ENCODE peak calls at places on chromosomes 11 and 22, in nine cellular contexts. F is right lobe of liver, A is stomach, B is AG09309, E is OCI-LY7, J is ovary, V is mammary epithelial cell, U is fibroblast of lung, G is astrocyte. O is an unnamed sample.
A peak's percentile ranks its signal among the peaks of the same experiment; 100 is the strongest.

GRCh38 chr11:134559617-134559992 is 147.6 kb upstream of the B3GAT1 start:
- DNase-seq in J (no peak), U (no peak), E (no peak), V (no peak), A (no peak), F (no peak), B (no peak), G (no peak), O (no peak)

GRCh38 chr11:31798057-31799035 is 12.8 kb downstream of the PAX6 start:
- DNase-seq in F (no peak), E (no peak), A (no peak), G (no peak), J (no peak), B (no peak), V (no peak), U (no peak), O (no peak)

GRCh38 chr11:38791346-38791961 is 2193.4 kb upstream of the RAG2 start:
- DNase-seq in F (no peak), V (peak; percentile 39), E (peak; percentile 65), A (no peak), U (peak; percentile 80), G (peak; percentile 47), B (no peak), J (no peak), O (no peak)

GRCh38 chr22:44130076-44130711 is 50.5 kb upstream of the PARVG start:
- DNase-seq in V (no peak), B (no peak), A (no peak), F (no peak), U (no peak), G (no peak), J (no peak), E (no peak), O (no peak)

GRCh38 chr11:2149471-2150205 is 10.4 kb upstream of the IGF2 start:
- DNase-seq in B (no peak), J (no peak), V (no peak), U (no peak), E (no peak), G (no peak), F (no peak), A (no peak), O (no peak)

GRCh38 chr11:75582935-75583709 is 21.1 kb downstream of the SERPINH1 start:
- DNase-seq in A (peak; percentile 46), U (peak; percentile 70), J (peak; percentile 82), G (peak; percentile 60), V (no peak), E (peak; percentile 12), F (peak; percentile 54), B (no peak), O (peak; percentile 57)

GRCh38 chr11:67604815-67605214 is 1.9 kb upstream of the NDUFV1 start:
- DNase-seq in B (no peak), G (no peak), F (no peak), U (no peak), A (no peak), E (no peak), J (no peak), V (no peak), O (no peak)

GRCh38 chr11:65208785-65209710 is 27.3 kb downstream of the CAPN1 start:
- DNase-seq in U (no peak), V (no peak), E (no peak), B (no peak), F (no peak), J (no peak), A (peak; percentile 15), G (no peak), O (no peak)

GRCh38 chr11:65851811-65852507 is 6.0 kb downstream of the CFL1 start:
- DNase-seq in A (no peak), B (no peak), F (no peak), U (no peak), E (no peak), G (no peak), V (no peak), J (no peak), O (no peak)

GRCh38 chr11:103699216-103699615 is 337.2 kb upstream of the DDI1 start:
- DNase-seq in G (peak; percentile 6), V (no peak), B (no peak), J (no peak), E (no peak), A (no peak), U (no peak), F (no peak), O (no peak)

GRCh38 chr22:32904044-32904443 is 102.5 kb downstream of the TIMP3 start:
- DNase-seq in E (peak; percentile 35), B (no peak), U (peak; percentile 36), V (peak; percentile 39), A (no peak), G (peak; percentile 36), F (no peak), J (no peak), O (no peak)

GRCh38 chr11:69333149-69333710 is 39.3 kb downstream of the MYEOV start:
- DNase-seq in J (no peak), G (no peak), A (peak; percentile 3), U (no peak), V (no peak), F (no peak), E (no peak), B (no peak), O (no peak)

GRCh38 chr22:36926721-36927435 is 13.4 kb downstream of the CSF2RB start:
- DNase-seq in V (no peak), E (no peak), J (no peak), B (no peak), U (no peak), G (no peak), F (no peak), A (no peak), O (no peak)

GRCh38 chr11:11842426-11843008 is 745 bp downstream of the USP47 start:
- DNase-seq in V (peak; percentile 80), U (peak; percentile 92), F (no peak), A (peak; percentile 62), G (peak; percentile 80), B (peak; percentile 70), E (peak; percentile 77), J (peak; percentile 53), O (peak; percentile 34)

GRCh38 chr22:17112491-17113042 is 8.6 kb downstream of the TMEM121B start:
- DNase-seq in U (no peak), E (no peak), G (no peak), A (no peak), V (no peak), J (no peak), F (no peak), B (no peak), O (no peak)

GRCh38 chr11:66728760-66729385 is at the start of gene SPTBN2:
- DNase-seq in V (no peak), B (no peak), U (no peak), J (no peak), G (peak; percentile 9), E (peak; percentile 36), A (no peak), F (no peak), O (no peak)

GRCh38 chr11:68270334-68271022 is 1.3 kb downstream of the C11orf24 start:
- DNase-seq in G (no peak), A (no peak), J (no peak), U (no peak), E (no peak), V (no peak), F (no peak), B (no peak), O (no peak)

GRCh38 chr11:13917269-13917668 is 45.3 kb upstream of the SPON1 start:
- DNase-seq in J (no peak), V (no peak), G (no peak), A (no peak), U (no peak), F (no peak), B (no peak), E (no peak), O (no peak)

GRCh38 chr11:68261749-68262543 is 9.8 kb downstream of the C11orf24 start:
- DNase-seq in G (no peak), A (no peak), U (no peak), J (no peak), F (no peak), V (no peak), E (no peak), B (no peak), O (no peak)

GRCh38 chr11:132681971-132682370 is 850.3 kb downstream of the OPCML start:
- DNase-seq in B (no peak), A (no peak), J (no peak), V (no peak), G (no peak), F (no peak), E (no peak), U (no peak), O (no peak)

DNA sequence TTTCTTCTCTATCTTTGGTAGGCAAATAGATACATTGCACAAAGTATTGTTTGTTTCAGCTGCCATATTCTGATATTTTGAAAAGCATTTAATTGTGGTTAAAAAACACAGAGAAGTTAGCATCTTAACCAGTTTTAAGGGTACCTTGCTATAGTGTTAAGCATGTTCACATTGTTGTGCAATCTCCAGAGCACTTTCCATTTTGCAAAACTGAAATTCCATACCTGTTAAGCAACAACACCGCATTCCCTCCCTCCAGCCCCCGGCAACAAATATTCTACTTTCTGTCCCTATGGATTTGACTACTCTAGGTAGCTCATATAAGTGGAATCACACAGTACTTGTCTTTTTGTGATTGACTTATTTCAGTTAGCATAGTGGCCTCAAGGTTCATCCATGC is 33.9 kb downstream of the CNTF start:
- DNase-seq in B (no peak), V (no peak), G (no peak), E (no peak), F (no peak), J (no peak), U (no peak), A (no peak), O (no peak)
- H3K4me3 ChIP-seq in B (no peak overlapping the region), V (no peak overlapping the region), G (no peak overlapping the region), E (no peak overlapping the region), F (no peak overlapping the region), J (no peak overlapping the region), U (no peak overlapping the region), A (no peak overlapping the region), O (no peak overlapping the region)

DNA sequence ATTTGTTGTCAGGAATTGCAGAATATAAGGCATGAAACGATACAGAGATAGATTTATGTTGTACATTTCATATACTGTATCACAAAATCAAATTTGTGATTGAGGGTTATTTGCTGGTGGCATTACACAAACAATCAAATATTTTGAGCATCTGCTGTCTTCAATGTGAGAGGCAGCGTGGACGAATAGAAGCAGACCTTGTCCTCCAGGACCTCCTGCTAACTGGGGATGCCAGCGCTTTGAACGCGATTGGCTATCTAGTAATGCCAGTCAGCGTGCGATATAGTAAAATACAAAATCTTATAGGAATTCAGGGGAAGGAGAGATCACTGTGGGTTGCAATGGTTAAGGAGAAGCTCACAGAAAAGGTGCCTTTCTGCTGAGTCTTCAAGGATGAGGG is 631 bp upstream of the SNX19 start:
- DNase-seq in E (no peak), V (no peak), G (peak; percentile 2), B (no peak), J (no peak), U (no peak), F (no peak), A (no peak), O (no peak)
- H3K4me3 ChIP-seq in E (peak overlapping the region; percentile 93), V (peak overlapping the region; percentile 84), G (peak overlapping the region; percentile 79), B (peak overlapping the region; percentile 32), J (peak overlapping the region; percentile 89), U (peak overlapping the region; percentile 18), F (peak overlapping the region; percentile 93), A (peak overlapping the region; percentile 88), O (peak overlapping the region; percentile 53)

GRCh38 chr22:21937821-21938070 is 14.9 kb downstream of the PPM1F start:
- DNase-seq in F (no peak), E (no peak), J (no peak), V (peak; percentile 83), B (peak; percentile 89), G (peak; percentile 84), U (no peak), A (no peak), O (no peak)
- H3K4me3 ChIP-seq in F (peak overlapping the region; percentile 59), E (no peak overlapping the region), J (peak overlapping the region; percentile 79), V (peak overlapping the region; percentile 44), B (peak overlapping the region; percentile 23), G (peak overlapping the region; percentile 49), U (no peak overlapping the region), A (peak overlapping the region; percentile 48), O (peak overlapping the region; percentile 52)

GRCh38 chr22:48489551-48490512 is 1337.8 kb downstream of the BRD1 start:
- DNase-seq in E (no peak), B (no peak), G (peak; percentile 21), F (no peak), U (peak; percentile 11), A (peak; percentile 23), V (no peak), J (no peak), O (no peak)
- H3K4me3 ChIP-seq in E (no peak overlapping the region), B (peak overlapping the region; percentile 49), G (peak overlapping the region; percentile 60), F (no peak overlapping the region), U (no peak overlapping the region), A (peak overlapping the region; percentile 48), V (no peak overlapping the region), J (peak overlapping the region; percentile 34), O (no peak overlapping the region)

O was measured in CD8-positive, alpha-beta T cell.